ENCODE peak calls at places on chromosomes 13 and 19, in seven cellular contexts. G is C1 segment of cervical spinal cord; A is NCI-H2081; C is smooth muscle cell of the brain vasculature; F is globus pallidus; B is MM.1S; N is activated naive CD8-positive, alpha-beta T cell treated with anti-CD3 and anti-CD28 coated beads, Interleukin-2, amount 50 U/mL, for 16 hours. H is an unnamed sample.

GRCh38 chr19:29113838-29114237 is 99.1 kb downstream of the UQCRFS1 start:
- DNase-seq in A (no peak), N (no peak), C (no peak), B (no peak), G (no peak), F (no peak), H (no peak)

GRCh38 chr13:105679832-105680231 is 855.6 kb downstream of the EFNB2 start:
- DNase-seq in A (no peak), F (no peak), C (no peak), G (no peak), N (no peak), B (no peak), H (no peak)

GRCh38 chr13:24264976-24265375 is 44.4 kb upstream of the C1QTNF9 start:
- DNase-seq in C (no peak), B (peak), G (no peak), N (peak), A (no peak), F (no peak), H (no peak)

GRCh38 chr13:114130708-114131580 is 1.5 kb downstream of the RASA3 start:
- DNase-seq in F (peak), C (peak), A (peak), G (no peak), B (peak), N (no peak), H (peak)

GRCh38 chr19:45824041-45824471 is 8.9 kb upstream of the RSPH6A start:
- DNase-seq in A (peak), B (no peak), N (no peak), C (no peak), F (no peak), G (no peak), H (no peak)

GRCh38 chr13:109569938-109570711 is 216.3 kb downstream of the IRS2 start:
- DNase-seq in C (no peak), F (no peak), N (peak), G (no peak), B (peak), A (no peak), H (no peak)

GRCh38 chr19:58563034-58563573 is 4.7 kb upstream of the UBE2M start:
- DNase-seq in C (no peak), B (no peak), A (no peak), F (no peak), G (no peak), N (no peak), H (peak)

GRCh38 chr19:50933640-50934039 is 19.2 kb downstream of the KLK5 start:
- DNase-seq in A (no peak), G (no peak), N (no peak), C (no peak), B (no peak), F (no peak), H (peak)

GRCh38 chr19:5447700-5448311 is 7.4 kb upstream of the ZNRF4 start:
- DNase-seq in F (no peak), G (no peak), B (no peak), N (no peak), C (no peak), A (no peak), H (peak)

GRCh38 chr19:46229442-46229841 is at the start of gene IGFL1:
- DNase-seq in C (no peak), G (no peak), N (no peak), F (no peak), A (no peak), B (no peak), H (no peak)

GRCh38 chr13:65830411-65831172 is 1399.5 kb downstream of the PCDH9 start:
- DNase-seq in G (no peak), C (no peak), N (no peak), A (no peak), B (no peak), F (no peak), H (no peak)

H was measured in EH.